ENCODE peak calls at places on chromosomes 13 and 19, in ten cellular contexts. V is activated T-helper 1 cell treated with anti-CD3 and anti-CD28 coated beads, Interleukin-12 subunit alpha, Interleukin-12 subunit beta, Interleukin-2, Interleukin-4 antibody, amounts not matched to agents 30 ng/mL and 10 ng/mL and 1 ng/mL, durations not matched to agents 14 hours and 24 hours and 36 hours; I is Right ventricle myocardium inferior; J is iris pigment epithelial cell; Y is mucosa of gallbladder; A is left colon; E is Right ventricle myocardium superior; B is activated CD8-positive, alpha-beta T cell treated with anti-CD3 and anti-CD28 coated beads for 36 hours; S is brain pericyte; Z is GM03348. M is an unnamed sample.
A peak's percentile ranks its signal among the peaks of the same experiment; 100 is the strongest.

GRCh38 chr13:61294467-61295186 is 121.0 kb downstream of the PCDH20 start:
- DNase-seq in V (no peak), I (no peak), J (no peak), Y (no peak), A (no peak), E (no peak), B (no peak), S (no peak), Z (no peak), M (no peak)

GRCh38 chr13:49371943-49372636 is 71.8 kb downstream of the CAB39L start:
- DNase-seq in V (no peak), I (no peak), J (peak; percentile 38), Y (no peak), A (no peak), E (no peak), B (no peak), S (no peak), Z (no peak), M (no peak)

GRCh38 chr13:97976551-97977375 is 23.3 kb downstream of the IPO5 start:
- DNase-seq in V (no peak), I (no peak), J (peak; percentile 29), Y (peak; percentile 14), A (peak; percentile 79), E (no peak), B (no peak), S (no peak), Z (peak; percentile 66), M (no peak)

GRCh38 chr19:49340069-49340864 is 5.1 kb downstream of the CD37 start:
- DNase-seq in V (no peak), I (peak; percentile 77), J (peak; percentile 36), Y (peak; percentile 77), A (peak; percentile 62), E (peak; percentile 73), B (peak; percentile 21), S (no peak), Z (no peak), M (peak; percentile 96)

GRCh38 chr19:30385666-30386065 is 13.5 kb downstream of the ZNF536 start:
- DNase-seq in V (no peak), I (no peak), J (no peak), Y (no peak), A (no peak), E (no peak), B (no peak), S (no peak), Z (no peak), M (no peak)

GRCh38 chr19:40277356-40277755 is 7.8 kb downstream of the AKT2 start:
- DNase-seq in V (no peak), I (no peak), J (no peak), Y (no peak), A (no peak), E (no peak), B (no peak), S (no peak), Z (no peak), M (no peak)

GRCh38 chr19:2422951-2423880 is 4.2 kb downstream of the TIMM13 start:
- DNase-seq in V (no peak), I (no peak), J (no peak), Y (no peak), A (no peak), E (peak; percentile 55), B (no peak), S (no peak), Z (no peak), M (no peak)

GRCh38 chr13:111342716-111343115 is 22.3 kb downstream of the TEX29 start:
- DNase-seq in V (no peak), I (no peak), J (no peak), Y (peak; percentile 2), A (no peak), E (no peak), B (no peak), S (no peak), Z (no peak), M (no peak)

GRCh38 chr19:2723747-2724146 is 2.6 kb upstream of the DIRAS1 start:
- DNase-seq in V (no peak), I (no peak), J (no peak), Y (no peak), A (no peak), E (peak; percentile 33), B (no peak), S (no peak), Z (no peak), M (no peak)

GRCh38 chr19:30111051-30111450 is 169.0 kb downstream of the URI1 start:
- DNase-seq in V (no peak), I (no peak), J (no peak), Y (no peak), A (no peak), E (no peak), B (no peak), S (no peak), Z (no peak), M (no peak)

GRCh38 chr19:56917998-56918397 is 77.5 kb upstream of the PEG3 start:
- DNase-seq in V (no peak), I (no peak), J (no peak), Y (no peak), A (no peak), E (no peak), B (no peak), S (no peak), Z (no peak), M (no peak)

GRCh38 chr19:52695996-52696395 is 38.8 kb downstream of the ZNF611 start:
- DNase-seq in V (no peak), I (no peak), J (no peak), Y (no peak), A (no peak), E (no peak), B (no peak), S (no peak), Z (no peak), M (no peak)

GRCh38 chr19:47226426-47227346 is 4.3 kb downstream of the BBC3 start:
- DNase-seq in V (peak; percentile 71), I (peak; percentile 94), J (peak; percentile 54), Y (peak; percentile 81), A (peak; percentile 97), E (peak; percentile 93), B (peak; percentile 85), S (no peak), Z (peak; percentile 83), M (peak; percentile 58)

GRCh38 chr19:10403137-10404021 is at the start of gene CDC37:
- DNase-seq in V (peak; percentile 98), I (peak; percentile 97), J (peak; percentile 96), Y (peak; percentile 98), A (peak; percentile 95), E (peak; percentile 99), B (peak; percentile 99), S (peak; percentile 90), Z (peak; percentile 98), M (peak; percentile 96)

GRCh38 chr13:85497652-85498051 is 301.6 kb downstream of the SLITRK6 start:
- DNase-seq in V (no peak), I (no peak), J (peak; percentile 88), Y (no peak), A (no peak), E (no peak), B (no peak), S (no peak), Z (peak; percentile 48), M (no peak)

GRCh38 chr13:45817833-45818232 is 33.7 kb downstream of the SIAH3 start:
- DNase-seq in V (no peak), I (no peak), J (peak; percentile 24), Y (no peak), A (no peak), E (no peak), B (no peak), S (no peak), Z (no peak), M (no peak)

GRCh38 chr13:30763786-30764440 is 28.6 kb downstream of the ALOX5AP start:
- DNase-seq in V (no peak), I (no peak), J (peak; percentile 34), Y (no peak), A (no peak), E (no peak), B (no peak), S (no peak), Z (no peak), M (no peak)

GRCh38 chr13:90717451-90717936 is 630.0 kb upstream of the MIR17HG start:
- DNase-seq in V (no peak), I (no peak), J (peak; percentile 91), Y (no peak), A (no peak), E (no peak), B (no peak), S (no peak), Z (peak; percentile 62), M (no peak)

GRCh38 chr19:18204394-18205179 is 745 bp upstream of the RAB3A start:
- DNase-seq in V (no peak), I (no peak), J (no peak), Y (peak; percentile 64), A (no peak), E (peak; percentile 70), B (peak; percentile 70), S (no peak), Z (no peak), M (peak; percentile 54)

GRCh38 chr19:1081301-1082164 is 13.6 kb downstream of the POLR2E start:
- DNase-seq in V (no peak), I (peak; percentile 72), J (no peak), Y (no peak), A (peak; percentile 33), E (peak; percentile 43), B (no peak), S (no peak), Z (no peak), M (peak; percentile 3)

GRCh38 chr13:113207890-113208423 is 512 bp downstream of the PCID2 start:
- DNase-seq in V (no peak), I (peak; percentile 80), J (peak; percentile 59), Y (no peak), A (peak; percentile 34), E (peak; percentile 57), B (peak; percentile 24), S (no peak), Z (peak; percentile 71), M (no peak)

GRCh38 chr13:93534181-93534700 is 307.6 kb downstream of the GPC6 start:
- DNase-seq in V (no peak), I (no peak), J (no peak), Y (no peak), A (no peak), E (no peak), B (no peak), S (no peak), Z (peak; percentile 20), M (no peak)

GRCh38 chr13:43085545-43085944 is 62.2 kb downstream of the DNAJC15 start:
- DNase-seq in V (no peak), I (no peak), J (peak; percentile 41), Y (no peak), A (no peak), E (no peak), B (no peak), S (no peak), Z (peak; percentile 34), M (no peak)

GRCh38 chr19:31715249-31715944 is 366.2 kb upstream of the TSHZ3 start:
- DNase-seq in V (no peak), I (no peak), J (no peak), Y (no peak), A (no peak), E (no peak), B (no peak), S (no peak), Z (no peak), M (no peak)

GRCh38 chr13:77381059-77381458 is 54.2 kb upstream of the MYCBP2 start:
- DNase-seq in V (no peak), I (no peak), J (no peak), Y (no peak), A (no peak), E (no peak), B (no peak), S (no peak), Z (no peak), M (no peak)

GRCh38 chr19:19488041-19488874 is 27.1 kb downstream of the TSSK6 start:
- DNase-seq in V (no peak), I (no peak), J (no peak), Y (peak; percentile 33), A (peak; percentile 82), E (no peak), B (no peak), S (no peak), Z (no peak), M (no peak)

GRCh38 chr19:45322744-45323281 is at the start of gene CKM:
- DNase-seq in V (no peak), I (peak; percentile 90), J (no peak), Y (no peak), A (no peak), E (peak; percentile 87), B (no peak), S (no peak), Z (no peak), M (no peak)

GRCh38 chr13:113192902-113193301 is 15.6 kb downstream of the PCID2 start:
- DNase-seq in V (no peak), I (no peak), J (peak; percentile 88), Y (no peak), A (no peak), E (no peak), B (no peak), S (no peak), Z (peak; percentile 48), M (no peak)